ENCODE peak calls at places on chromosomes 6 and 20, in four cellular contexts. One of them, this sample, is unnamed.

GRCh38 chr6:25583099-25583498 is 68.9 kb upstream of the SCGN start:
- DNase-seq in SK-N-SH: no peak
- DNase-seq in HepG2: no peak
- DNase-seq in HCT116: no peak
- DNase-seq in this sample: no peak

GRCh38 chr20:38181207-38181693 is 16.2 kb upstream of the TGM2 start:
- DNase-seq in HepG2: no peak
- DNase-seq in SK-N-SH: no peak
- DNase-seq in HCT116: no peak
- DNase-seq in this sample: no peak

GRCh38 chr6:39224058-39224457 is 5.2 kb downstream of the KCNK5 start:
- DNase-seq in HepG2: no peak
- DNase-seq in SK-N-SH: no peak
- DNase-seq in HCT116: no peak
- DNase-seq in this sample: no peak

GRCh38 chr20:17536944-17537444 is 5.8 kb upstream of the BFSP1 start:
- DNase-seq in HepG2: peak
- DNase-seq in SK-N-SH: peak
- DNase-seq in HCT116: peak
- DNase-seq in this sample: peak

GRCh38 chr6:41049548-41049947 is 3.5 kb upstream of the APOBEC2 start:
- DNase-seq in HepG2: no peak
- DNase-seq in SK-N-SH: no peak
- DNase-seq in HCT116: no peak
- DNase-seq in this sample: no peak

GRCh38 chr6:137282253-137282652 is 63.1 kb upstream of the IFNGR1 start:
- DNase-seq in SK-N-SH: no peak
- DNase-seq in HCT116: no peak
- DNase-seq in HepG2: no peak
- DNase-seq in this sample: no peak

GRCh38 chr6:166553563-166554271 is 32.8 kb downstream of the RAMACL start:
- DNase-seq in HCT116: no peak
- DNase-seq in SK-N-SH: no peak
- DNase-seq in HepG2: no peak
- DNase-seq in this sample: no peak

GRCh38 chr6:169132361-169132895 is 121.2 kb downstream of the THBS2 start:
- DNase-seq in HepG2: no peak
- DNase-seq in SK-N-SH: no peak
- DNase-seq in HCT116: no peak
- DNase-seq in this sample: no peak

GRCh38 chr20:45509091-45509490 is 6.3 kb downstream of the SPINT3 start:
- DNase-seq in HCT116: no peak
- DNase-seq in SK-N-SH: no peak
- DNase-seq in HepG2: no peak
- DNase-seq in this sample: no peak

GRCh38 chr20:10040070-10040970 is 5.5 kb downstream of the ANKEF1 start:
- DNase-seq in HCT116: peak
- DNase-seq in HepG2: peak
- DNase-seq in SK-N-SH: no peak
- DNase-seq in this sample: no peak

GRCh38 chr20:21225215-21225947 is 77.8 kb upstream of the XRN2 start:
- DNase-seq in SK-N-SH: no peak
- DNase-seq in HCT116: no peak
- DNase-seq in HepG2: no peak
- DNase-seq in this sample: no peak

GRCh38 chr6:169071394-169071793 is 182.3 kb downstream of the THBS2 start:
- DNase-seq in HCT116: no peak
- DNase-seq in SK-N-SH: no peak
- DNase-seq in HepG2: no peak
- DNase-seq in this sample: no peak

GRCh38 chr20:64159286-64159680 is 5.0 kb upstream of the MYT1 start:
- DNase-seq in SK-N-SH: no peak
- DNase-seq in HepG2: no peak
- DNase-seq in HCT116: no peak
- DNase-seq in this sample: no peak

GRCh38 chr6:144013486-144013909 is 5.4 kb upstream of the PLAGL1 start:
- DNase-seq in SK-N-SH: peak
- DNase-seq in HCT116: peak
- DNase-seq in HepG2: peak
- DNase-seq in this sample: peak

GRCh38 chr6:114315841-114316595 is 26.8 kb downstream of the HS3ST5 start:
- DNase-seq in HCT116: no peak
- DNase-seq in SK-N-SH: peak
- DNase-seq in HepG2: no peak
- DNase-seq in this sample: no peak

GRCh38 chr6:124622351-124622750 is 339.9 kb upstream of the RNF217 start:
- DNase-seq in HCT116: no peak
- DNase-seq in HepG2: no peak
- DNase-seq in SK-N-SH: no peak
- DNase-seq in this sample: no peak

GRCh38 chr6:10138917-10139316 is 276.0 kb downstream of the TFAP2A start:
- DNase-seq in HepG2: no peak
- DNase-seq in SK-N-SH: no peak
- DNase-seq in HCT116: no peak
- DNase-seq in this sample: no peak

GRCh38 chr20:3777726-3778629 is 3.3 kb downstream of the SPEF1 start:
- DNase-seq in SK-N-SH: peak
- DNase-seq in HCT116: no peak
- DNase-seq in HepG2: no peak
- DNase-seq in this sample: peak

GRCh38 chr20:38129248-38129865 is 35.7 kb downstream of the TGM2 start:
- DNase-seq in HCT116: no peak
- DNase-seq in HepG2: no peak
- DNase-seq in SK-N-SH: no peak
- DNase-seq in this sample: no peak

GRCh38 chr20:58700823-58701222 is 8.2 kb downstream of the NPEPL1 start:
- DNase-seq in HCT116: no peak
- DNase-seq in HepG2: no peak
- DNase-seq in SK-N-SH: no peak
- DNase-seq in this sample: no peak

GRCh38 chr6:63675138-63675537 is 39.5 kb downstream of the PHF3 start:
- DNase-seq in HepG2: no peak
- DNase-seq in HCT116: no peak
- DNase-seq in SK-N-SH: no peak
- DNase-seq in this sample: no peak

GRCh38 chr6:140460267-140460666 is 1085.8 kb upstream of the CITED2 start:
- DNase-seq in SK-N-SH: no peak
- DNase-seq in HepG2: no peak
- DNase-seq in HCT116: no peak
- DNase-seq in this sample: no peak

GRCh38 chr6:143682805-143683204 is 5.0 kb downstream of the PHACTR2 start:
- DNase-seq in HepG2: no peak
- DNase-seq in HCT116: no peak
- DNase-seq in SK-N-SH: no peak
- DNase-seq in this sample: no peak

GRCh38 chr6:56484669-56485068 is 158.0 kb downstream of the DST start:
- DNase-seq in SK-N-SH: no peak
- DNase-seq in HCT116: no peak
- DNase-seq in HepG2: no peak
- DNase-seq in this sample: no peak

GRCh38 chr20:37081717-37082289 is 14.0 kb downstream of the RBL1 start:
- DNase-seq in SK-N-SH: peak
- DNase-seq in HepG2: no peak
- DNase-seq in HCT116: no peak
- DNase-seq in this sample: no peak

GRCh38 chr6:166478782-166479592 is 96.2 kb upstream of the MPC1 start:
- DNase-seq in HepG2: no peak
- DNase-seq in HCT116: no peak
- DNase-seq in SK-N-SH: no peak
- DNase-seq in this sample: no peak

GRCh38 chr20:46631212-46631869 is 19.9 kb downstream of the SLC13A3 start:
- DNase-seq in HepG2: peak
- DNase-seq in HCT116: no peak
- DNase-seq in SK-N-SH: no peak
- DNase-seq in this sample: no peak

GRCh38 chr6:129102741-129103140 is 219.8 kb downstream of the LAMA2 start:
- DNase-seq in HepG2: no peak
- DNase-seq in HCT116: no peak
- DNase-seq in SK-N-SH: no peak
- DNase-seq in this sample: no peak

GRCh38 chr6:19554356-19555225 is 282.6 kb upstream of the ID4 start:
- DNase-seq in HCT116: no peak
- DNase-seq in HepG2: no peak
- DNase-seq in SK-N-SH: no peak
- DNase-seq in this sample: peak

GRCh38 chr20:5807431-5807830 is 57.2 kb downstream of the SHLD1 start:
- DNase-seq in SK-N-SH: no peak
- DNase-seq in HepG2: no peak
- DNase-seq in HCT116: no peak
- DNase-seq in this sample: no peak

GRCh38 chr6:155883334-155883731 is 427.7 kb upstream of the NOX3 start:
- DNase-seq in SK-N-SH: no peak
- DNase-seq in HCT116: no peak
- DNase-seq in HepG2: no peak
- DNase-seq in this sample: no peak

GRCh38 chr6:156752666-156753301 is 24.4 kb upstream of the ARID1B start:
- DNase-seq in SK-N-SH: no peak
- DNase-seq in HCT116: no peak
- DNase-seq in HepG2: peak
- DNase-seq in this sample: no peak

GRCh38 chr6:159089909-159090308 is 45.1 kb upstream of the TAGAP start:
- DNase-seq in HepG2: no peak
- DNase-seq in SK-N-SH: no peak
- DNase-seq in HCT116: no peak
- DNase-seq in this sample: no peak

GRCh38 chr6:26020291-26020982 is 57.8 kb downstream of the TRIM38 start:
- DNase-seq in HepG2: no peak
- DNase-seq in HCT116: peak
- DNase-seq in SK-N-SH: peak
- DNase-seq in this sample: peak

GRCh38 chr6:4030672-4031071 is 48.3 kb downstream of the FAM217A start:
- DNase-seq in HepG2: no peak
- DNase-seq in HCT116: no peak
- DNase-seq in SK-N-SH: no peak
- DNase-seq in this sample: no peak
- TF ChIP-seq JUND in HepG2: no peak
- TF ChIP-seq JUND in HCT116: no peak
- TF ChIP-seq JUND in SK-N-SH: no peak
- TF ChIP-seq JUND in this sample: no peak

DNA sequence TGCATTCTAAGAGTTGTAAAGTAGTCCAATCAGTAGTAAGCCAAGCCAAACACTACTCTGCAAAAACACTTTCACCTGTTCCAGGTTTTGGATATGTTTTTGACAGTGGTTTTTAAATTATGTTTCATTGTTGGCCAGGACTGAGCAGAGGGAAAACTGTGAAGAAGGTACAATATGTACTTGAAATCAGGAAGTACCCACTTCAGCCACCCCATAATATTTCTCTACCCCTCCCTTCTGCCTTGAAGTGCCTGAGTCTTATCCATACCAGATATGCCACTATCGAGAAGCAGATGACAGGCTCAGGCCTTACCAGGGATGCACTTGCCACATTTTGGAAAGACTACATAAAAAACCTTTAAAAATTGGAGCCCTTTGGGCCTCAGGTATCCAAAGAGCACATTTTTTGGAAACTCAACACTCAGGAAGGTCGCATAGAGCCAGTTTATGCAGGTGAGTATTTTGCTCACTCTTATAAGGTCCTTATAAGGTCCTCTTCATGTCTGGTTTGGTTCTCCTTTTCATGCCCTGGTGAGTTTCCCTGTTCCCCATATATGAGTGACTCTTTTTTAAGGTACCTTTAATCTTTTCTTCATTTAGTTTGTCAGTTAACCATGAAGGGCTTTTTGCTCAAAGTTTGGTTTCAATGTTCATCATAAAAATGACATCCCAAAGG is 859.3 kb upstream of the FLRT3 start:
- DNase-seq in HepG2: no peak
- DNase-seq in SK-N-SH: no peak
- DNase-seq in HCT116: no peak
- DNase-seq in this sample: no peak
- TF ChIP-seq JUND in HepG2: no peak
- TF ChIP-seq JUND in SK-N-SH: no peak
- TF ChIP-seq JUND in HCT116: no peak
- TF ChIP-seq JUND in this sample: no peak

GRCh38 chr6:75116946-75117345 is 88.9 kb downstream of the COL12A1 start:
- DNase-seq in HCT116: no peak
- DNase-seq in SK-N-SH: no peak
- DNase-seq in HepG2: no peak
- DNase-seq in this sample: no peak

GRCh38 chr6:75115501-75115900 is 90.4 kb downstream of the COL12A1 start:
- DNase-seq in HCT116: no peak
- DNase-seq in SK-N-SH: no peak
- DNase-seq in HepG2: no peak
- DNase-seq in this sample: no peak

GRCh38 chr6:75118925-75119515 is 86.8 kb downstream of the COL12A1 start:
- DNase-seq in HepG2: no peak
- DNase-seq in HCT116: peak
- DNase-seq in SK-N-SH: no peak
- DNase-seq in this sample: no peak

GRCh38 chr6:75114795-75115194 is 91.1 kb downstream of the COL12A1 start:
- DNase-seq in SK-N-SH: no peak
- DNase-seq in HCT116: no peak
- DNase-seq in HepG2: no peak
- DNase-seq in this sample: no peak

DNA sequence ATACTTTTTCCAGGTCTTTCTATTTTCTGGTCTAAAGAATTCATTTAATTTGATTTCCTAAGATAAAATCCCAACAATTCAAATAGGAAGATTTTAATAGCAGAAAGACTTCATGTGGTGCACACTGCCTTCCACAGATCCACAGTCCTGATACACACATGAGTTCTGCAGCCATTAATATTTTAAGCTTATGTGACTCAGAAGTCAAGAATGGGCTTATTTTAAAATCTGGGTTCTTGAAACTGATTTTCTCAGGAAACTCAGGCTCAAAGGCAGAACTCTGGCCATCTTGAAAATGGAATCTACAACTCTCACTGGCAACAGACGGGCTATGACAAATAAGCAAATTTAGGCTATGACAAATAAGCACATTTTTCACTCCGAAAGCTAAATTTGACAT is 88.2 kb downstream of the COL12A1 start:
- DNase-seq in SK-N-SH: no peak
- DNase-seq in HepG2: no peak
- DNase-seq in HCT116: no peak
- DNase-seq in this sample: no peak
- TF ChIP-seq JUND in SK-N-SH: no peak
- TF ChIP-seq JUND in HepG2: no peak
- TF ChIP-seq JUND in HCT116: no peak
- TF ChIP-seq JUND in this sample: no peak

DNA sequence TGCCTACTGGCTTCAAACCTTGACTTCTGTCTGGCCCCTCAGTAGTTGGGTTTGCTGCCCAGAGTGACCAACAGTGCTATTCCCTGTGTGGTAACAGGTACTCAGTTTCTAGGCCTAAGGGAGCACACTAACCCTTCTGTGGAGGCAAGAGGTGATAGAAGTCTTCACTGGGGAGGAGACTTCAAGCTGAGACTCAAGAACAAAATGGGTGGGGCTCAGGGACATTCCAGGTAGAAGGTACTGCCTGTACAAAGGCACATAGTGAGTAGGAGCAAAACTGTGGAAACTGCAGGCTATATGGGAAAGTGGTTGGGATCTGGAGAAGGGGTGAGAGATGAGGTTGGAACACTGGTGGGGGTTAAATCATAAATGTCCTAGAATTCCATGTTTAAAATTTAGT is 2.3 kb upstream of the SCAND1 start:
- DNase-seq in HCT116: no peak
- DNase-seq in SK-N-SH: no peak
- DNase-seq in HepG2: no peak
- DNase-seq in this sample: no peak
- TF ChIP-seq JUND in HCT116: no peak
- TF ChIP-seq JUND in SK-N-SH: no peak
- TF ChIP-seq JUND in HepG2: no peak
- TF ChIP-seq JUND in this sample: no peak

GRCh38 chr6:1854296-1854695 is 244.6 kb downstream of the FOXC1 start:
- DNase-seq in HCT116: no peak
- DNase-seq in HepG2: no peak
- DNase-seq in SK-N-SH: peak
- DNase-seq in this sample: no peak
- TF ChIP-seq JUND in HCT116: no peak
- TF ChIP-seq JUND in HepG2: no peak
- TF ChIP-seq JUND in SK-N-SH: no peak
- TF ChIP-seq JUND in this sample: no peak